ENCODE peak calls at places on chromosomes 6 and 20, in four cellular contexts. J is HFF-Myc, L is astrocyte of the spinal cord, B is Caco-2. E is an unnamed sample.

GRCh38 chr6:95511404-95511803 is 65.9 kb upstream of the MANEA start:
- DNase-seq in J (no peak), B (no peak), L (no peak), E (no peak)

GRCh38 chr6:116010400-116011095 is 50.1 kb downstream of the FRK start:
- DNase-seq in J (peak), L (peak), B (peak), E (no peak)

GRCh38 chr20:62320581-62321354 is 18.0 kb downstream of the ADRM1 start:
- DNase-seq in L (no peak), B (peak), J (no peak), E (no peak)

GRCh38 chr6:141532211-141532610 is 600.5 kb upstream of the GJE1 start:
- DNase-seq in B (no peak), L (no peak), J (no peak), E (no peak)

GRCh38 chr20:25454153-25454900 is 46.9 kb downstream of the GINS1 start:
- DNase-seq in B (peak), J (no peak), L (no peak), E (no peak)

GRCh38 chr20:14616003-14616402 is 278.6 kb upstream of the FLRT3 start:
- DNase-seq in J (no peak), L (no peak), B (no peak), E (no peak)

GRCh38 chr6:144919573-144919972 is 634.4 kb downstream of the UTRN start:
- DNase-seq in L (no peak), J (no peak), B (no peak), E (no peak)

GRCh38 chr6:85363870-85364269 is 86.0 kb upstream of the NT5E start:
- DNase-seq in J (no peak), B (no peak), L (no peak), E (no peak)

GRCh38 chr6:53483423-53484353 is 61.2 kb downstream of the GCLC start:
- DNase-seq in J (no peak), L (no peak), B (no peak), E (no peak)

GRCh38 chr6:147986891-147987290 is 355.7 kb upstream of the SASH1 start:
- DNase-seq in B (no peak), J (no peak), L (no peak), E (no peak)

GRCh38 chr20:8656335-8656734 is 412.6 kb upstream of the PLCB4 start:
- DNase-seq in L (no peak), J (no peak), B (no peak), E (no peak)

GRCh38 chr6:132456700-132457143 is 55.4 kb upstream of the MOXD1 start:
- DNase-seq in J (no peak), L (no peak), B (no peak), E (no peak)

GRCh38 chr6:135072753-135073152 is 18.1 kb upstream of the HBS1L start:
- DNase-seq in J (no peak), B (no peak), L (no peak), E (no peak)

GRCh38 chr6:18155273-18155863 is at the start of gene KDM1B:
- DNase-seq in L (peak), J (peak), B (peak), E (peak)

GRCh38 chr6:144741659-144742058 is 456.5 kb downstream of the UTRN start:
- DNase-seq in B (no peak), J (no peak), L (no peak), E (no peak)

GRCh38 chr6:152189736-152190135 is 382.3 kb downstream of the ESR1 start:
- DNase-seq in J (no peak), B (no peak), L (no peak), E (no peak)

GRCh38 chr6:157265630-157266029 is 57.7 kb downstream of the TMEM242 start:
- DNase-seq in L (no peak), J (no peak), B (no peak), E (no peak)

GRCh38 chr20:36344517-36345132 is 38.5 kb downstream of the DLGAP4 start:
- DNase-seq in L (peak), B (peak), J (peak), E (peak)

GRCh38 chr6:73774311-73774766 is 78.3 kb downstream of the CD109 start:
- DNase-seq in B (no peak), L (peak), J (peak), E (peak)

GRCh38 chr6:142500265-142500786 is 198.5 kb downstream of the ADGRG6 start:
- DNase-seq in B (no peak), L (no peak), J (no peak), E (no peak)

GRCh38 chr6:90390379-90390778 is 93.7 kb upstream of the BACH2 start:
- DNase-seq in J (no peak), B (no peak), L (no peak), E (no peak)

GRCh38 chr6:36506617-36507016 is 40.7 kb downstream of the STK38 start:
- DNase-seq in B (no peak), J (no peak), L (no peak), E (no peak)

GRCh38 chr6:32796848-32797776 is 19.7 kb downstream of the HLA-DOB start:
- DNase-seq in L (peak), J (no peak), B (peak), E (peak)

GRCh38 chr20:10540636-10541493 is 105.8 kb downstream of the SLX4IP start:
- DNase-seq in B (no peak), L (peak), J (no peak), E (peak)

GRCh38 chr6:129575378-129576118 is 134.4 kb downstream of the ARHGAP18 start:
- DNase-seq in J (peak), L (peak), B (no peak), E (peak)

GRCh38 chr20:25508083-25508770 is 77.1 kb downstream of the NINL start:
- DNase-seq in L (peak), B (no peak), J (no peak), E (peak)

GRCh38 chr6:36752187-36752885 is 54.7 kb downstream of the RAB44 start:
- DNase-seq in L (no peak), B (no peak), J (no peak), E (no peak)

GRCh38 chr20:36145877-36146707 is 8.4 kb upstream of the EPB41L1 start:
- DNase-seq in J (no peak), B (no peak), L (no peak), E (no peak)

GRCh38 chr20:22411568-22412450 is 172.6 kb downstream of the FOXA2 start:
- DNase-seq in J (no peak), B (peak), L (peak), E (peak)

GRCh38 chr20:31547017-31547675 is 32.9 kb downstream of the HM13 start:
- DNase-seq in J (peak), L (peak), B (peak), E (no peak)
- TF ChIP-seq CTCF in J (no peak), L (no peak), B (no peak), E (no peak)

DNA sequence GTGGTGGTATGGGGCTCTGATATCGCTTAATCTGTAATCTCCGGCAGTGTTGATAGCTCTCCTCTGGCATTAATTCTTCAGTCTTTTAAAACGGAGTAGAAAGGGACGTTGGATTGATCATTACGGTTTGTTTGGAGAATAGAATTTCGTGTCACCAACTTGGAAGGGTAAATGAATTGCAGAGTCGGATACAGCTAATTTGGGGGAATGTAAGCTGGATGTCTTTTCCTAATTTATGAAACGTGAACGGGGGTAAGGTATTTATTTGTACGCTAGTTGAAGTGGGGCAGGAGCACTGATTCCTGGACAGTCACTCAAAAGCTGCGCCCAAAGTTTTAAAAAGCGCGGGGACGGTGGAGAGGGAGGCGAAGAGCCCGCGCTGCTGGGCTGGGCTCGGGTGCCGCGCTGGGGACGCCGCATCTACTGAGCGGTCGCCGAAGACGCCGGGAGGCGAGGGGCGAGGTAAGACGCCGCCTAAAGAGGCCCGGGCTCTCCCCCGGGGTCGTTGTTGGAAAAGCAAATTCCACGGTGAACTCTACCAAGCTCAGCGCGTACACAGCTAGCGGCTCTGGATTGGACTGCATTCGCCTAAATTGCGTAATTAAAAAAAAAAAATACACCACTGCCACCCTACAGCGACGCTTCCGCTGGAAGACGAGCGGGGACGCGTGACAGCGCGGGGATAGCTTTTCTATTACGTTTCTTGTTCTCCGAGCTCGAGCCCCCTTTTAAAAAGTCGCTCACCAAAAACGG is 92.2 kb upstream of the PRDM1 start:
- DNase-seq in L (peak), B (no peak), J (no peak), E (no peak)
- H3K4me3 ChIP-seq in L (peak), B (no peak), J (peak), E (peak)

GRCh38 chr6:29620629-29621028 is 12.4 kb downstream of the GABBR1 start:
- DNase-seq in J (no peak), L (no peak), B (no peak), E (no peak)

GRCh38 chr6:29619578-29619977 is 13.4 kb downstream of the GABBR1 start:
- DNase-seq in J (no peak), L (no peak), B (no peak), E (no peak)

DNA sequence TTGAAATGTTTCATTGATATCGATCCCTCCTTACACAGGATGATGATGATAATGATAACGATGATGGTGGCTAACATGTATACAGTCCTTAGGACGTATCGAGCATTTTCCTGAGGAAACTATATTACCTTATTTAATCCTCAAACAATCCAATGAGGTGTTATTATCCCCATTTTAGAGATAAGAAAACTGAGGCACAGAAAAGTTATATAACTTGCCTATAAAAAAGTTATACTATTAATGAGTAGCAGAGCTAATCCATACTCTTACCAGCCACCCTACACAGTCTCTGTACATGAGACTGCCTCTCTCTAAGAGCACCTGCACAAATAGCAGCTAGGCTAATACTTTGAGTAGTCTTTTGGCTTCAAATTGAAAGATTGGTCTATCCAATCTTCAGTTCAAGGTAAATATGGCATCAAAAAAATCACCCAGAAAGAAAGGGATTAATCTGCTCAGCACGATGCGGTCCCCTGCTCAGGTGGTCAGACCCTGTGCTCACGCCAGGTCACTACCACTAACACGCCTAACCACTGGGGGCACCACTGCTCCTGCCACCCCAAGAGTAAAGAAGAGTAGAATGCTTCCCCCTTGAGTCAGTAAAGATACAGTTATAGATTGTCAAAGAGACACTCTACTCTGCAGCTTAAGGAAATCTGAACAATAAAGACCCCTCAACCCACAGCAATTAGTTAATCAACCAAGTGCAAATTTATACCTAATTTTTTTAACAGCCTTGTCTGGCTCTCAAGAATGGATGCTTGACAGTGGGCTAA is 15.0 kb downstream of the GABBR1 start:
- DNase-seq in B (no peak), J (no peak), L (no peak), E (no peak)
- TF ChIP-seq CTCF in B (no peak), J (no peak), L (peak), E (peak)

GRCh38 chr20:63473555-63474449 is 1.3 kb upstream of the KCNQ2 start:
- DNase-seq in J (no peak), L (no peak), B (no peak), E (no peak)

GRCh38 chr20:63471719-63472158 is 716 bp downstream of the KCNQ2 start:
- DNase-seq in J (no peak), B (no peak), L (no peak), E (no peak)

GRCh38 chr20:63472862-63473390 is 471 bp upstream of the KCNQ2 start:
- DNase-seq in B (no peak), L (no peak), J (no peak), E (no peak)

GRCh38 chr20:63471002-63471718 is 1.3 kb downstream of the KCNQ2 start:
- DNase-seq in L (no peak), B (no peak), J (no peak), E (no peak)

DNA sequence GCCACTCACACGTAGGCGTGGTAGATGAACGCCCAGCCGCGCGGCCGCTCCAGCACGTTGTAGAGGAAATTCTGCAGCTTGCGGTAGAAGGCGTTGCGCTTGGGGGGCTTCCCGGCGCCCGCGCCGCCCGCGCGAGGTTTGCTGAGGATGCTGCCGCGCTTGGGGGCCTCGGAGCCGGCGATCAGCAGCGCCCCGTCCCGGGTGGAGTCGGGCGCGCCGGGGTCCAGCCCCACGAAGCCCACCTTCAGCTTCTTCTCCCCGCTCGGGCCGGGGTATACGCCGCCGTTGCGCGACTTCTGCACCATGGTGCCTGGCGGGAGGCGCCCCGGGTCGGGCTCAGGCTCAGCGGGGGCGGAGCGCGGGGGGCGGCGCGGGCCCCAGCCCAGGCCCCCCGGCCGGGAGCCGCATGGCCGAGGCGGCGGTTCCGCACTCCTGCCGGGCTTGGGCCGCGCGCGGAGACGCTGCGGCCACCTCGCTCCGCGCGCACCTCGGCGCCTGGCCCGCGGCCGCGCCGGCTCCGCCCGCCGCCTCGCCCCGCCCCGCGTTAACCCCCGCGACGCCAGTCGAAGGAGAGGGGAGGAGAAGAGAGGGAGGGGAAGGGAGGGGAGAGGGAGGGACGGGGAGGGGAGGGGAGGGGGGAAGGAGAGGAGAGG is at the start of gene KCNQ2:
- DNase-seq in J (no peak), B (no peak), L (no peak), E (no peak)
- H3K4me3 ChIP-seq in J (no peak), B (peak), L (no peak), E (no peak)

DNA sequence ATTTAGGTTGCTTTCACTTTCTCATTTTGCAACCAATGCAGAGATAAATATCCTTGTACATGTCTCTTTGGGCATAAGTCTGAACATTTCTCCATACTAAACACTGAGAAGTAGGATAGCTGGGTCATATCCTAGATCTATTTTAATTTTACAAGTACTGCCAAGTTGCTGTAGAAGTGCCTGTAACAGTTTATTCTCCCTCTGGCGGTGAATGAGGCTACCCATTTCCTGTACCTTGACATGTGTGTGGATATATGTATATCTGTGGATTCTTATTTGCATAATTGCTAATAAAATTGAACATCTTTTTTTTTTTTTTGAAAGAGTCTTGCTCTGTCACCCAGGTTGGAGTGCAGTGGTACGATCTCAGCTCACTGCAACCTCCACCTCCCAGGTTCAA is 48.0 kb upstream of the PNRC1 start:
- DNase-seq in L (no peak), J (no peak), B (no peak), E (no peak)
- TF ChIP-seq CTCF in L (no peak), J (no peak), B (no peak), E (no peak)

DNA sequence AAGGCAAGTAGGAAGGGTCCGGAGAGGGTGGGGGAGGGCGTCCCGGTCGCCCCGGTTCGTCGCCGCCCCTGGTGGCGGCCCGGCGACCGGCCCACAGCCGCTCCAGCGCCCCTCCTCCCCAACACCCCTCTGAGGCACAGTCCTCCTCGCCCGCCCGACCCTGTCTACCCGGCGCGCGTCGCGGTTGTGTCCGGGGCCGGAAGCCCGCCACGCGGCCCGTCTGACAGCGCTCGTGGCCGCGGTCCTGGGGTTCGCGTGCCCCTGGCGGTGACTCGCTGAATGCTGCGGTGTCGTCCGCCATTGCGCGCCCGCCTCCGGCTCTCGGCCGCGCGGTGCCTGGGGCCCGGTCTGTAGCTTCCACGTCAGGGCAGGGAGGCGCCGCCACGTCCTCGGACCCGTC is 335.3 kb upstream of the DEFB115 start:
- DNase-seq in L (no peak), J (no peak), B (no peak), E (no peak)
- H3K4me3 ChIP-seq in L (no peak), J (no peak), B (no peak), E (no peak)

DNA sequence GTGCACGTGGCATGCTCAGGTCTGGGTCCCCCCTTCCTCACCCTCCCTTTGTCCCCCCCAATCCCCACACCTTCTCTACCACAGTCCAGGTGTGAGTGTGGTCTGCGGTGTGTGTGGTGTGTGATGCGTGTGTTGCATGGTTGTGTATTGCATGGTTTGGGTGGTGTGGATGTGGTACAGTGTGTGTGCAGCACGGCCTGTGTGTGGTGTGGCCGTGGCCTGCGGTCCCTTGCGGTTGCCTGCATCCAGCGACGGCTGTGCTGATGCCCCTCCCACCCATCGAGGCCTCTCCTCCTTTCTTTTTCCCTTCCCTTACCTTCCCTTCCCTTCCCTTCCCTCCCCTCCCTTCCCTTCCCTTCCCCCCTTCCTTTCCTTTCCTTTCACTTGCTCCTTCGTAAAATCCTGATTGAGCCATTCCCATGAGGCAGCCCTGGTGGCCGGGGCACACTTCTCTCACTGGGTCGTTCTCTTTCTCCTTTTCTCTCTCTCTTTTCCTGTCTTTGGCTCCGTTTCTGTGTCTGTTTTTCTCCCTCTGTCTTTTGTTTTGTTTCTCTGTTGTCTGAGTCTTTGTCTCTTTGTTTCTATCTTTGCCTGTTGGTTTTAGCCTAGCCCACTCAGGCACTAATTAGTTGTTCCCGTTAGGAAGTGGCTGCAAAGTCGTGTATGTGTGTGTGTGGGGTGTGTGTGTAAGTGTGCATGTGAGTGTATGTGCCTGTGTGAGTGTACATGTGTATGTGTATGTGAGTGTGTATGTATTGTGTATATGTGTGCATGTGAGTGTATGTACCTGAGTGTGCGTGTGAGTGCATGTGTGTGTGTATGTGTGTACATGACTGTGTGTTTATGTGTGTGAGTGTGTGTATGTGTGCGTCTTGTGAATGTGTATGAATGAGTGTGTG is 65.7 kb downstream of the SRC start:
- DNase-seq in B (no peak), J (no peak), L (no peak), E (no peak)
- TF ChIP-seq CTCF in B (no peak), J (no peak), L (no peak), E (peak)

DNA sequence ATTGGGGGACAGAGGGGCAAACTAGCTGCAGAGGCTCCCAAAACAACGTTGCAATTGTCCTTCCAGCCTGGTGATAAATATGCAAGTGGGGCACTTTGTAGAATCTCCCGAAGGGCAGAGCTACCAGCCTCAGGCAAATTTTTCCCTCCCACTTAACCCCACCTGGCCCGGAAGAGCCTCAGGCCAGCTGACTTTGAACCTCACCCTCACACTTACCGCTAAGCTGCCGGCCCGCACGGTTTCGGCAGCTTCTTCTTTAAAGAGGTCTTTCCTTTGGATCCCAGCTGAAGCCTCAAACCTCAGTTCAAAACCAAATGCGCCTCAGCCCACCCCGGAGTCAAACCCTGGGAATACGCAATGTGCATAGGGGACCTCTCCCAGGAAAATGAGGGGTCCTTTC is 2.5 kb downstream of the OVOL2 start:
- DNase-seq in L (no peak), B (no peak), J (no peak), E (no peak)
- H3K4me3 ChIP-seq in L (no peak), B (no peak), J (no peak), E (no peak)